ENCODE peak calls at places on chromosomes 11 and 22, in four cellular contexts. One of them, this sample, is unnamed.

GRCh38 chr11:12157241-12157661 is 46.9 kb downstream of the MICAL2 start:
- DNase-seq in CD8-positive, alpha-beta T cell: no peak
- DNase-seq in NCI-H345: no peak
- DNase-seq in T-helper 1 cell: no peak
- DNase-seq in this sample: peak; percentile 81

GRCh38 chr11:62601114-62601363 is 626 bp downstream of the MTA2 start:
- DNase-seq in CD8-positive, alpha-beta T cell: peak; percentile 51
- DNase-seq in NCI-H345: no peak
- DNase-seq in T-helper 1 cell: peak; percentile 36
- DNase-seq in this sample: peak; percentile 53

GRCh38 chr11:124108158-124108557 is 7.1 kb upstream of the VWA5A start:
- DNase-seq in CD8-positive, alpha-beta T cell: no peak
- DNase-seq in NCI-H345: no peak
- DNase-seq in T-helper 1 cell: no peak
- DNase-seq in this sample: no peak

GRCh38 chr11:95485115-95485900 is 254.3 kb upstream of the SESN3 start:
- DNase-seq in CD8-positive, alpha-beta T cell: no peak
- DNase-seq in NCI-H345: no peak
- DNase-seq in T-helper 1 cell: no peak
- DNase-seq in this sample: no peak

GRCh38 chr11:399731-400211 is 5.8 kb downstream of the PKP3 start:
- DNase-seq in CD8-positive, alpha-beta T cell: no peak
- DNase-seq in NCI-H345: no peak
- DNase-seq in T-helper 1 cell: no peak
- DNase-seq in this sample: no peak

GRCh38 chr11:316031-316701 is 2.3 kb downstream of the IFITM1 start:
- DNase-seq in CD8-positive, alpha-beta T cell: no peak
- DNase-seq in NCI-H345: no peak
- DNase-seq in T-helper 1 cell: no peak
- DNase-seq in this sample: no peak

GRCh38 chr11:122791836-122792235 is 46.5 kb upstream of the CRTAM start:
- DNase-seq in CD8-positive, alpha-beta T cell: no peak
- DNase-seq in NCI-H345: no peak
- DNase-seq in T-helper 1 cell: no peak
- DNase-seq in this sample: no peak

GRCh38 chr11:67646535-67647336 is 3.8 kb downstream of the ACY3 start:
- DNase-seq in CD8-positive, alpha-beta T cell: peak; percentile 31
- DNase-seq in NCI-H345: no peak
- DNase-seq in T-helper 1 cell: no peak
- DNase-seq in this sample: peak; percentile 32

GRCh38 chr11:27717801-27718229 is 17.6 kb upstream of the BDNF start:
- DNase-seq in CD8-positive, alpha-beta T cell: no peak
- DNase-seq in NCI-H345: peak; percentile 32
- DNase-seq in T-helper 1 cell: no peak
- DNase-seq in this sample: no peak

GRCh38 chr11:355581-356458 is 13.5 kb upstream of the B4GALNT4 start:
- DNase-seq in CD8-positive, alpha-beta T cell: peak; percentile 86
- DNase-seq in NCI-H345: peak; percentile 48
- DNase-seq in T-helper 1 cell: peak; percentile 79
- DNase-seq in this sample: peak; percentile 78

GRCh38 chr11:64289011-64289564 is 2.0 kb upstream of the KCNK4 start:
- DNase-seq in CD8-positive, alpha-beta T cell: no peak
- DNase-seq in NCI-H345: no peak
- DNase-seq in T-helper 1 cell: no peak
- DNase-seq in this sample: no peak

GRCh38 chr11:117221775-117222517 is 9.9 kb downstream of the PCSK7 start:
- DNase-seq in CD8-positive, alpha-beta T cell: no peak
- DNase-seq in NCI-H345: peak; percentile 40
- DNase-seq in T-helper 1 cell: no peak
- DNase-seq in this sample: no peak

GRCh38 chr11:64650923-64651523 is 60.0 kb downstream of the SLC22A12 start:
- DNase-seq in CD8-positive, alpha-beta T cell: no peak
- DNase-seq in NCI-H345: no peak
- DNase-seq in T-helper 1 cell: no peak
- DNase-seq in this sample: no peak

GRCh38 chr11:65851811-65852507 is 6.0 kb downstream of the CFL1 start:
- DNase-seq in CD8-positive, alpha-beta T cell: no peak
- DNase-seq in NCI-H345: no peak
- DNase-seq in T-helper 1 cell: no peak
- DNase-seq in this sample: no peak

GRCh38 chr22:49838771-49839717 is 11.4 kb upstream of the BRD1 start:
- DNase-seq in CD8-positive, alpha-beta T cell: peak; percentile 87
- DNase-seq in NCI-H345: no peak
- DNase-seq in T-helper 1 cell: peak; percentile 85
- DNase-seq in this sample: peak; percentile 82

GRCh38 chr22:25795437-25795836 is 53.4 kb downstream of the MYO18B start:
- DNase-seq in CD8-positive, alpha-beta T cell: no peak
- DNase-seq in NCI-H345: no peak
- DNase-seq in T-helper 1 cell: no peak
- DNase-seq in this sample: no peak